ENCODE peak calls at places on chromosomes 4 and X, in seven cellular contexts. Z, H, M, R, S, P and Y are unnamed samples.
A peak's percentile ranks its signal among the peaks of the same experiment; 100 is the strongest.

GRCh38 chrX:133511041-133511440 is 95.8 kb upstream of the GPC4 start:
- DNase-seq in R (no peak), Z (no peak), S (no peak), P (no peak), H (no peak), M (no peak), Y (no peak)

GRCh38 chr4:87243426-87244053 is 23.1 kb upstream of the KLHL8 start:
- DNase-seq in S (no peak), H (no peak), R (no peak), M (no peak), Z (no peak), P (no peak), Y (no peak)

GRCh38 chr4:150533673-150534072 is 48.3 kb upstream of the MAB21L2 start:
- DNase-seq in M (no peak), Z (no peak), H (no peak), S (no peak), P (no peak), R (no peak), Y (no peak)

GRCh38 chr4:107989162-107989536 is 540 bp upstream of the HADH start:
- DNase-seq in P (no peak), H (no peak), R (no peak), S (no peak), M (no peak), Z (no peak), Y (no peak)

GRCh38 chrX:132086717-132087116 is 41.1 kb downstream of the FRMD7 start:
- DNase-seq in M (no peak), H (peak; percentile 20), R (no peak), Z (peak; percentile 48), P (no peak), S (peak; percentile 33), Y (no peak)

GRCh38 chr4:96260071-96260682 is 420.3 kb downstream of the PDHA2 start:
- DNase-seq in S (peak; percentile 9), H (no peak), M (no peak), P (no peak), Z (no peak), R (no peak), Y (no peak)

GRCh38 chr4:105780176-105780575 is 71.6 kb downstream of the GSTCD start:
- DNase-seq in M (no peak), P (no peak), H (no peak), Z (no peak), R (no peak), S (peak; percentile 17), Y (no peak)

GRCh38 chr4:101345271-101345595 is 2.1 kb downstream of the PPP3CA start:
- DNase-seq in P (no peak), Z (no peak), S (peak; percentile 68), R (no peak), M (no peak), H (peak; percentile 28), Y (no peak)

GRCh38 chr4:26809811-26810210 is 50.8 kb upstream of the STIM2 start:
- DNase-seq in P (no peak), S (no peak), M (no peak), R (no peak), H (no peak), Z (no peak), Y (no peak)

GRCh38 chrX:41137589-41137988 is 52.3 kb downstream of the USP9X start:
- DNase-seq in S (no peak), Z (no peak), H (no peak), M (no peak), R (no peak), P (no peak), Y (no peak)

GRCh38 chr4:153927546-153927945 is 138.7 kb upstream of the SFRP2 start:
- DNase-seq in H (no peak), S (no peak), P (no peak), Z (no peak), M (no peak), R (no peak), Y (no peak)

GRCh38 chrX:36434521-36434920 is 515.0 kb downstream of the CFAP47 start:
- DNase-seq in Z (no peak), S (no peak), M (no peak), H (no peak), R (no peak), P (no peak), Y (no peak)

GRCh38 chr4:154292589-154292988 is 199.0 kb downstream of the DCHS2 start:
- DNase-seq in H (no peak), Z (no peak), R (no peak), S (no peak), P (no peak), M (no peak), Y (no peak)

GRCh38 chr4:70703695-70704332 is 15.5 kb downstream of the UTP3 start:
- DNase-seq in H (peak; percentile 41), P (no peak), S (peak; percentile 69), R (no peak), M (peak; percentile 33), Z (peak; percentile 78), Y (no peak)

GRCh38 chr4:167290684-167291083 is 56.4 kb upstream of the SPOCK3 start:
- DNase-seq in S (peak; percentile 0), M (no peak), H (no peak), Z (peak; percentile 51), R (no peak), P (no peak), Y (no peak)

GRCh38 chr4:84862064-84862463 is 104.4 kb downstream of the WDFY3 start:
- DNase-seq in S (no peak), M (no peak), H (no peak), R (no peak), Z (no peak), P (no peak), Y (no peak)

GRCh38 chr4:40564815-40565505 is 64.7 kb downstream of the RBM47 start:
- DNase-seq in R (no peak), M (peak; percentile 21), P (no peak), Z (no peak), S (peak; percentile 60), H (no peak), Y (no peak)

GRCh38 chr4:114365591-114365990 is 233.0 kb upstream of the UGT8 start:
- DNase-seq in S (no peak), M (no peak), P (no peak), H (no peak), R (no peak), Z (no peak), Y (no peak)

GRCh38 chr4:172688536-172688935 is 480.1 kb upstream of the GALNT7 start:
- DNase-seq in S (no peak), M (no peak), Z (no peak), P (no peak), R (no peak), H (no peak), Y (no peak)
- TF ChIP-seq CTCF in S (no peak), M (no peak), Z (no peak), P (no peak), R (no peak), H (no peak), Y (no peak)

GRCh38 chrX:57104406-57104805 is 16.9 kb downstream of the SPIN2B start:
- DNase-seq in S (no peak), H (no peak), P (no peak), R (no peak), M (no peak), Z (no peak), Y (no peak)
- TF ChIP-seq CTCF in S (no peak), H (no peak), P (no peak), R (no peak), M (no peak), Z (no peak), Y (no peak)

GRCh38 chr4:145484240-145484846 is 2.7 kb downstream of the SMAD1 start:
- DNase-seq in S (no peak), M (no peak), Z (no peak), P (no peak), R (no peak), H (no peak), Y (no peak)

GRCh38 chr4:145481164-145481941 is at the start of gene SMAD1:
- DNase-seq in P (peak; percentile 80), R (peak; percentile 88), Z (peak; percentile 92), M (peak; percentile 92), H (peak; percentile 91), S (peak; percentile 85), Y (peak; percentile 76)

GRCh38 chr4:145480257-145480656 is 1.4 kb upstream of the SMAD1 start:
- DNase-seq in R (no peak), Z (no peak), P (no peak), M (no peak), H (no peak), S (no peak), Y (no peak)

GRCh38 chr4:145481942-145482208 is 222 bp downstream of the SMAD1 start:
- DNase-seq in M (no peak), P (no peak), R (no peak), Z (no peak), S (no peak), H (no peak), Y (no peak)

DNA sequence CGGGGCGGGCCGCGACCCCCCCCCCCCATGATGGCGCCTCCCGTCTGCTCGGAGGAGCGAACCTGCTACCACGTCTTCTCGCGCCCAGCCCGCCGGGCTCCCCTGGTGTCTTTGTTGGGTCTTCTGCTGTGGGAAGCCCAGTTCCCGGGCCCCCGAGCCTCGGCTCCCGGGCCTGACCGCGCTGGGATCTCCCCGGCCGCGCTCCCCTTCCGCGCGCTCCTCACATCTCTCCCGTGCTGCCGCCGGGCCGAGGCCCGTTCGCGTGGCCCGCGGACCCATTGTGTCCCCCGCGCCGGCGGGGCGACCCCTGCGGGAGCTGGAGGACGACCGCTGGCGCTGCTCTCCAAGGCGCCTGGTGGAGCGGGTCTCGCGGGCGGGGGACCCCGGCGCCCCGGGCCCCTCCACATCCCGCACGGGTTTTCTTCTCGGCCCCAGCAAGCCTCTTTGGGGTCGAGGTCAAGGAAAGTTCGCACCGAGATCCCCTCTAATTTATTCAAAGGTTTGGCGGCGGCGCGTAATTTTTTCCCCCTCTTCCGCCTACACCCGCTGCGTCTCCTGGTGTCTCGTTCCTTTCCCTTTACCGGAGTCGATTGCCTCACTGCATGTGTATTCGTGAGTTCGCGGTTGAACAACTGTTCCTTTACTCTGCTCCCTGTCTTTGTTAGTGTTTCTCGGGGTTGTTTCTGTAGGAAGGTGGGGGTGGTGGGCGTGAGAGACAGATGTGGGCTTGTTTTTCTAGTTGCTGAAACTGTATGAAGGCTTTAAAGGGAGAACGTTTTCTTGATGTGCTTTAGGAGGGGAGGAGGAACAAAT is 762 bp downstream of the SMAD1 start:
- DNase-seq in S (peak; percentile 84), Z (peak; percentile 73), H (peak; percentile 63), M (peak; percentile 70), P (peak; percentile 39), R (peak; percentile 62), Y (peak; percentile 72)
- TF ChIP-seq CTCF in S (no peak), Z (no peak), H (no peak), M (no peak), P (no peak), R (no peak), Y (no peak)

GRCh38 chr4:1049591-1049905 is 38.1 kb downstream of the FGFRL1 start:
- DNase-seq in S (no peak), Z (no peak), M (peak; percentile 5), P (no peak), H (no peak), R (peak; percentile 44), Y (no peak)

GRCh38 chr4:1048781-1049590 is 37.6 kb downstream of the FGFRL1 start:
- DNase-seq in H (no peak), M (peak; percentile 5), R (peak; percentile 52), P (no peak), S (no peak), Z (no peak), Y (no peak)

GRCh38 chr4:1051472-1051871 is 40.0 kb downstream of the FGFRL1 start:
- DNase-seq in H (no peak), P (no peak), M (no peak), R (no peak), S (no peak), Z (no peak), Y (no peak)

GRCh38 chr4:1052231-1052671 is 40.8 kb downstream of the FGFRL1 start:
- DNase-seq in Z (no peak), H (no peak), P (no peak), M (no peak), S (no peak), R (no peak), Y (no peak)

GRCh38 chr4:1050486-1051213 is 39.2 kb downstream of the FGFRL1 start:
- DNase-seq in Z (no peak), S (peak; percentile 17), R (no peak), M (peak; percentile 8), P (no peak), H (no peak), Y (no peak)
- TF ChIP-seq CTCF in Z (no peak), S (peak; percentile 39), R (no peak), M (peak; percentile 10), P (no peak), H (peak; percentile 18), Y (peak; percentile 21)